ENCODE peak calls at places on chromosomes 2 and 18, in nine cellular contexts. One of them, this sample, is unnamed.

GRCh38 chr2:167192833-167193232 is 304.6 kb downstream of the XIRP2 start:
- DNase-seq in natural killer cell: no peak
- DNase-seq in right atrium auricular region: no peak
- DNase-seq in fibroblast of the aortic adventitia: peak
- DNase-seq in kidney: no peak
- DNase-seq in lung: no peak
- DNase-seq in upper lobe of right lung: no peak
- DNase-seq in fibroblast of lung: peak
- DNase-seq in foreskin fibroblast: peak
- DNase-seq in this sample: no peak

GRCh38 chr2:16006537-16007166 is 66.3 kb downstream of the MYCN start:
- DNase-seq in upper lobe of right lung: no peak
- DNase-seq in lung: no peak
- DNase-seq in fibroblast of lung: no peak
- DNase-seq in fibroblast of the aortic adventitia: no peak
- DNase-seq in foreskin fibroblast: no peak
- DNase-seq in kidney: no peak
- DNase-seq in natural killer cell: no peak
- DNase-seq in right atrium auricular region: no peak
- DNase-seq in this sample: no peak

GRCh38 chr2:231213931-231214642 is 15.7 kb downstream of the ARMC9 start:
- DNase-seq in kidney: no peak
- DNase-seq in upper lobe of right lung: peak
- DNase-seq in natural killer cell: no peak
- DNase-seq in right atrium auricular region: no peak
- DNase-seq in foreskin fibroblast: no peak
- DNase-seq in fibroblast of lung: no peak
- DNase-seq in lung: no peak
- DNase-seq in fibroblast of the aortic adventitia: no peak
- DNase-seq in this sample: no peak

GRCh38 chr18:57210101-57210661 is 63.3 kb downstream of the BOD1L2 start:
- DNase-seq in lung: no peak
- DNase-seq in fibroblast of the aortic adventitia: peak
- DNase-seq in upper lobe of right lung: no peak
- DNase-seq in right atrium auricular region: peak
- DNase-seq in natural killer cell: no peak
- DNase-seq in foreskin fibroblast: peak
- DNase-seq in fibroblast of lung: peak
- DNase-seq in kidney: peak
- DNase-seq in this sample: no peak

GRCh38 chr2:73997813-73998212 is 13.1 kb downstream of the TET3 start:
- DNase-seq in lung: no peak
- DNase-seq in right atrium auricular region: no peak
- DNase-seq in fibroblast of lung: no peak
- DNase-seq in upper lobe of right lung: no peak
- DNase-seq in fibroblast of the aortic adventitia: no peak
- DNase-seq in natural killer cell: no peak
- DNase-seq in foreskin fibroblast: no peak
- DNase-seq in kidney: no peak
- DNase-seq in this sample: no peak

GRCh38 chr2:70489165-70489564 is 64.5 kb downstream of the TGFA start:
- DNase-seq in right atrium auricular region: no peak
- DNase-seq in lung: no peak
- DNase-seq in fibroblast of the aortic adventitia: no peak
- DNase-seq in foreskin fibroblast: no peak
- DNase-seq in natural killer cell: no peak
- DNase-seq in fibroblast of lung: no peak
- DNase-seq in kidney: no peak
- DNase-seq in upper lobe of right lung: no peak
- DNase-seq in this sample: no peak

GRCh38 chr18:8571399-8571798 is 37.8 kb upstream of the RAB12 start:
- DNase-seq in foreskin fibroblast: no peak
- DNase-seq in right atrium auricular region: no peak
- DNase-seq in upper lobe of right lung: no peak
- DNase-seq in fibroblast of lung: no peak
- DNase-seq in lung: no peak
- DNase-seq in fibroblast of the aortic adventitia: no peak
- DNase-seq in kidney: no peak
- DNase-seq in natural killer cell: no peak
- DNase-seq in this sample: no peak

GRCh38 chr18:22275706-22276333 is 106.4 kb downstream of the GATA6 start:
- DNase-seq in fibroblast of lung: no peak
- DNase-seq in right atrium auricular region: no peak
- DNase-seq in kidney: no peak
- DNase-seq in foreskin fibroblast: no peak
- DNase-seq in natural killer cell: no peak
- DNase-seq in upper lobe of right lung: no peak
- DNase-seq in fibroblast of the aortic adventitia: no peak
- DNase-seq in lung: no peak
- DNase-seq in this sample: no peak

GRCh38 chr2:136919682-136920081 is 154.3 kb downstream of the THSD7B start:
- DNase-seq in fibroblast of the aortic adventitia: no peak
- DNase-seq in kidney: no peak
- DNase-seq in foreskin fibroblast: no peak
- DNase-seq in right atrium auricular region: no peak
- DNase-seq in natural killer cell: no peak
- DNase-seq in fibroblast of lung: no peak
- DNase-seq in lung: no peak
- DNase-seq in upper lobe of right lung: no peak
- DNase-seq in this sample: no peak

GRCh38 chr2:224160917-224161316 is 121.8 kb upstream of the SERPINE2 start:
- DNase-seq in right atrium auricular region: peak
- DNase-seq in natural killer cell: no peak
- DNase-seq in fibroblast of the aortic adventitia: peak
- DNase-seq in lung: no peak
- DNase-seq in foreskin fibroblast: peak
- DNase-seq in fibroblast of lung: peak
- DNase-seq in upper lobe of right lung: no peak
- DNase-seq in kidney: peak
- DNase-seq in this sample: peak

GRCh38 chr2:105329197-105329554 is 359 bp downstream of the TGFBRAP1 start:
- DNase-seq in lung: no peak
- DNase-seq in kidney: peak
- DNase-seq in fibroblast of the aortic adventitia: no peak
- DNase-seq in right atrium auricular region: no peak
- DNase-seq in natural killer cell: no peak
- DNase-seq in upper lobe of right lung: no peak
- DNase-seq in fibroblast of lung: no peak
- DNase-seq in foreskin fibroblast: no peak
- DNase-seq in this sample: no peak

GRCh38 chr2:113873867-113874266 is 16.0 kb upstream of the ACTR3 start:
- DNase-seq in right atrium auricular region: no peak
- DNase-seq in kidney: no peak
- DNase-seq in lung: no peak
- DNase-seq in fibroblast of lung: no peak
- DNase-seq in natural killer cell: no peak
- DNase-seq in upper lobe of right lung: no peak
- DNase-seq in foreskin fibroblast: no peak
- DNase-seq in fibroblast of the aortic adventitia: no peak
- DNase-seq in this sample: no peak

GRCh38 chr18:35497006-35497333 is 790 bp downstream of the INO80C start:
- DNase-seq in natural killer cell: no peak
- DNase-seq in upper lobe of right lung: no peak
- DNase-seq in fibroblast of the aortic adventitia: peak
- DNase-seq in right atrium auricular region: peak
- DNase-seq in fibroblast of lung: peak
- DNase-seq in foreskin fibroblast: peak
- DNase-seq in kidney: no peak
- DNase-seq in lung: no peak
- DNase-seq in this sample: peak

GRCh38 chr2:126761981-126762878 is 106.3 kb downstream of the GYPC start:
- DNase-seq in upper lobe of right lung: peak
- DNase-seq in fibroblast of lung: no peak
- DNase-seq in right atrium auricular region: peak
- DNase-seq in kidney: no peak
- DNase-seq in foreskin fibroblast: no peak
- DNase-seq in lung: no peak
- DNase-seq in natural killer cell: no peak
- DNase-seq in fibroblast of the aortic adventitia: no peak
- DNase-seq in this sample: peak

GRCh38 chr2:73640537-73640936 is 1.7 kb downstream of the NAT8 start:
- DNase-seq in right atrium auricular region: no peak
- DNase-seq in upper lobe of right lung: no peak
- DNase-seq in fibroblast of the aortic adventitia: no peak
- DNase-seq in kidney: no peak
- DNase-seq in fibroblast of lung: no peak
- DNase-seq in lung: no peak
- DNase-seq in foreskin fibroblast: no peak
- DNase-seq in natural killer cell: no peak
- DNase-seq in this sample: no peak

GRCh38 chr18:46445914-46446313 is 211.1 kb downstream of the LOXHD1 start:
- DNase-seq in kidney: no peak
- DNase-seq in right atrium auricular region: no peak
- DNase-seq in foreskin fibroblast: no peak
- DNase-seq in fibroblast of lung: no peak
- DNase-seq in upper lobe of right lung: no peak
- DNase-seq in fibroblast of the aortic adventitia: no peak
- DNase-seq in natural killer cell: no peak
- DNase-seq in lung: no peak
- DNase-seq in this sample: no peak

GRCh38 chr18:75530118-75530517 is 102.6 kb upstream of the SMIM21 start:
- DNase-seq in foreskin fibroblast: no peak
- DNase-seq in upper lobe of right lung: no peak
- DNase-seq in right atrium auricular region: no peak
- DNase-seq in fibroblast of lung: no peak
- DNase-seq in kidney: no peak
- DNase-seq in natural killer cell: no peak
- DNase-seq in fibroblast of the aortic adventitia: no peak
- DNase-seq in lung: no peak
- DNase-seq in this sample: no peak

GRCh38 chr18:22783245-22783644 is 149.9 kb upstream of the RBBP8 start:
- DNase-seq in lung: no peak
- DNase-seq in kidney: no peak
- DNase-seq in foreskin fibroblast: no peak
- DNase-seq in natural killer cell: no peak
- DNase-seq in upper lobe of right lung: no peak
- DNase-seq in fibroblast of the aortic adventitia: no peak
- DNase-seq in right atrium auricular region: no peak
- DNase-seq in fibroblast of lung: no peak
- DNase-seq in this sample: no peak

GRCh38 chr2:99806758-99807157 is 316.9 kb upstream of the REV1 start:
- DNase-seq in lung: no peak
- DNase-seq in foreskin fibroblast: peak
- DNase-seq in fibroblast of the aortic adventitia: peak
- DNase-seq in upper lobe of right lung: no peak
- DNase-seq in fibroblast of lung: peak
- DNase-seq in natural killer cell: no peak
- DNase-seq in right atrium auricular region: no peak
- DNase-seq in kidney: no peak
- DNase-seq in this sample: no peak

GRCh38 chr2:85215074-85216050 is 82.2 kb downstream of the TCF7L1 start:
- DNase-seq in foreskin fibroblast: peak
- DNase-seq in lung: no peak
- DNase-seq in right atrium auricular region: no peak
- DNase-seq in fibroblast of the aortic adventitia: peak
- DNase-seq in fibroblast of lung: peak
- DNase-seq in natural killer cell: no peak
- DNase-seq in kidney: no peak
- DNase-seq in upper lobe of right lung: no peak
- DNase-seq in this sample: no peak
- TF ChIP-seq CTCF in foreskin fibroblast: no peak
- TF ChIP-seq CTCF in lung: no peak
- TF ChIP-seq CTCF in right atrium auricular region: no peak
- TF ChIP-seq CTCF in fibroblast of the aortic adventitia: no peak
- TF ChIP-seq CTCF in fibroblast of lung: no peak
- TF ChIP-seq CTCF in natural killer cell: no peak
- TF ChIP-seq CTCF in kidney: no peak
- TF ChIP-seq CTCF in upper lobe of right lung: no peak
- TF ChIP-seq CTCF in this sample: peak

DNA sequence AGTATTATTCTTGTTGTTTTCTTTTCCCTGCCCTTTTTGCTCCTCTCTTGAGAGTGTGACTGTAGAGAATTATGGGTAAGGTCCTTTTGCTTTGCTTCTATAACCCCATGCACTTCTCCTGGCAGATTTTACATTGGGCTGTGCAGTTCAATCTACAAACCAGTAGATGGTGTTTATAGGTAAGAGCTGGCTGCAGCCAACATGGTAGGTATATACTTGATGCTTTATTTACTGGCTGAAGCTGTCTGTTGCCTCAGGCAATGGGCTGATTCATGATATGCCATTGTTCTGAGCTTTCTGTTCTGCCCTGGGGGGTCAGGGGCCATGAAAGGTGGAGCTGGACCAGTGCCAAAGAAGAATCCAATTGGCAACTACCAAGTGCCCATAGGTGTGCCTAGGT is 48.3 kb upstream of the MYL1 start:
- DNase-seq in fibroblast of the aortic adventitia: no peak
- DNase-seq in natural killer cell: no peak
- DNase-seq in kidney: no peak
- DNase-seq in foreskin fibroblast: no peak
- DNase-seq in upper lobe of right lung: no peak
- DNase-seq in fibroblast of lung: no peak
- DNase-seq in lung: no peak
- DNase-seq in right atrium auricular region: no peak
- DNase-seq in this sample: no peak
- TF ChIP-seq CTCF in fibroblast of the aortic adventitia: no peak
- TF ChIP-seq CTCF in natural killer cell: no peak
- TF ChIP-seq CTCF in kidney: no peak
- TF ChIP-seq CTCF in foreskin fibroblast: no peak
- TF ChIP-seq CTCF in upper lobe of right lung: no peak
- TF ChIP-seq CTCF in fibroblast of lung: no peak
- TF ChIP-seq CTCF in lung: no peak
- TF ChIP-seq CTCF in right atrium auricular region: no peak
- TF ChIP-seq CTCF in this sample: no peak

GRCh38 chr2:196431957-196432356 is 207.6 kb upstream of the CCDC150 start:
- DNase-seq in upper lobe of right lung: no peak
- DNase-seq in lung: no peak
- DNase-seq in foreskin fibroblast: peak
- DNase-seq in fibroblast of the aortic adventitia: no peak
- DNase-seq in fibroblast of lung: peak
- DNase-seq in natural killer cell: no peak
- DNase-seq in right atrium auricular region: no peak
- DNase-seq in kidney: no peak
- DNase-seq in this sample: no peak
- TF ChIP-seq CTCF in upper lobe of right lung: peak
- TF ChIP-seq CTCF in lung: no peak
- TF ChIP-seq CTCF in foreskin fibroblast: peak
- TF ChIP-seq CTCF in fibroblast of the aortic adventitia: peak
- TF ChIP-seq CTCF in fibroblast of lung: peak
- TF ChIP-seq CTCF in natural killer cell: no peak
- TF ChIP-seq CTCF in right atrium auricular region: no peak
- TF ChIP-seq CTCF in kidney: no peak
- TF ChIP-seq CTCF in this sample: peak

DNA sequence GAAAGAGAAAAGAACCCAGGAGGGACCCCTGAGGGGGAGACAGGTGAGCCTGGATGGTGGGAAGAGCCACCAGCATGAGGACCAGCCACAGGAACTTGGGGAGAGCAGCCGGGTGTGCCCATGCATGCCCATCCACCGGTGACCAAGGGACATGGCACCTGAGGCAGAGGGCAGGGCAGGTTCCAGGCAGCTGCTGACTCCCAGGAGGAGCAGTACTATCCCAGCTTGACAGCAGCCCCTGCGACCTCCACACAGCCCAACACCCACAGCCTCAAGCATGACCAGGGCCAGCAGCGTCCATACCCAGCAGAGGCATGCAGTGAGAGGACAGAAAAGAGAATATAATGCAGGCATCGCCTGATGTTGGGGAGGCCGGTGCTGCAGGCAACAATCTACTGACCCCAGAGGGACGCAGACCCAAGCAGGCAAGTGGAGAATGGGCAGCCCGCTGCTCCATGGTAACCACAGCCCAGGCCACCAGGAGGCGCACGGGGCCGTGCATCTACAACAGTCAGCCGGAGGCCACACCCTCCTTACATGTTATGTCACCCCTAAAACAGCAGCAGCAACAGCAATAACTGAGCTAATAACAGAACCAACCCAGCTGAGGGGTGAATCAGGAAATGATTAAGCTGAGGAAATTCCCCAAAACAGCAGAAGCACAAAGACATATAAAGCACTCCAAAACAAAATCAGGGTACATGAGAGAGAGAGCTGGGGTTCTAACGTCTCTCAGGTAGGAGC is 44.1 kb downstream of the ANKMY1 start:
- DNase-seq in fibroblast of lung: peak
- DNase-seq in kidney: peak
- DNase-seq in foreskin fibroblast: peak
- DNase-seq in fibroblast of the aortic adventitia: peak
- DNase-seq in natural killer cell: peak
- DNase-seq in upper lobe of right lung: peak
- DNase-seq in lung: peak
- DNase-seq in right atrium auricular region: peak
- DNase-seq in this sample: peak
- TF ChIP-seq CTCF in fibroblast of lung: peak
- TF ChIP-seq CTCF in kidney: peak
- TF ChIP-seq CTCF in foreskin fibroblast: peak
- TF ChIP-seq CTCF in fibroblast of the aortic adventitia: peak
- TF ChIP-seq CTCF in natural killer cell: peak
- TF ChIP-seq CTCF in upper lobe of right lung: peak
- TF ChIP-seq CTCF in lung: peak
- TF ChIP-seq CTCF in right atrium auricular region: peak
- TF ChIP-seq CTCF in this sample: peak

This sample was measured in osteocyte.